ENCODE peak calls at places on chromosome 20, in nine cellular contexts. O is neural progenitor cell, G is lung, M is GM20000, D is lower lobe of right lung, V is foreskin fibroblast, J is bronchial epithelial cell, K is right lobe of liver, I is activated B cell treated with CpG ODN at 0.5 μM for 24 hours. N is an unnamed sample.

GRCh38 chr20:58102252-58102651 is 126.2 kb downstream of the ANKRD60 start:
- DNase-seq in O (no peak), G (no peak), M (no peak), D (no peak), V (peak), J (no peak), K (no peak), I (no peak), N (no peak)

GRCh38 chr20:35737865-35738333 is 4.2 kb downstream of the RBM39 start:
- DNase-seq in O (no peak), G (no peak), M (no peak), D (no peak), V (no peak), J (no peak), K (no peak), I (no peak), N (no peak)

GRCh38 chr20:20938599-20938998 is 167.6 kb downstream of the LINC00237 start:
- DNase-seq in O (no peak), G (no peak), M (no peak), D (no peak), V (no peak), J (no peak), K (no peak), I (no peak), N (no peak)

GRCh38 chr20:62825288-62825993 is 8.6 kb downstream of the COL9A3 start:
- DNase-seq in O (no peak), G (no peak), M (no peak), D (no peak), V (no peak), J (no peak), K (no peak), I (no peak), N (no peak)

GRCh38 chr20:5719861-5720401 is 30.3 kb upstream of the SHLD1 start:
- DNase-seq in O (no peak), G (no peak), M (no peak), D (no peak), V (no peak), J (peak), K (no peak), I (no peak), N (no peak)

GRCh38 chr20:61300741-61301140 is 48.7 kb downstream of the CDH4 start:
- DNase-seq in O (peak), G (no peak), M (no peak), D (no peak), V (no peak), J (no peak), K (no peak), I (no peak), N (no peak)

GRCh38 chr20:54433653-54434052 is 41.7 kb upstream of the DOK5 start:
- DNase-seq in O (no peak), G (no peak), M (no peak), D (peak), V (no peak), J (no peak), K (peak), I (no peak), N (no peak)

GRCh38 chr20:31815408-31816188 is 3.6 kb upstream of the MYLK2 start:
- DNase-seq in O (no peak), G (no peak), M (peak), D (no peak), V (peak), J (no peak), K (no peak), I (no peak), N (no peak)

GRCh38 chr20:38870733-38871559 is 55.3 kb upstream of the FAM83D start:
- DNase-seq in O (no peak), G (peak), M (no peak), D (no peak), V (no peak), J (peak), K (no peak), I (no peak), N (peak)

GRCh38 chr20:44743916-44744655 is 1.6 kb upstream of the KCNK15 start:
- DNase-seq in O (no peak), G (no peak), M (no peak), D (no peak), V (no peak), J (no peak), K (no peak), I (no peak), N (no peak)

GRCh38 chr20:62508641-62509051 is 32.9 kb upstream of the GATA5 start:
- DNase-seq in O (no peak), G (no peak), M (no peak), D (no peak), V (no peak), J (no peak), K (no peak), I (no peak), N (no peak)

GRCh38 chr20:19995220-19995863 is 21.8 kb upstream of the NAA20 start:
- DNase-seq in O (peak), G (no peak), M (peak), D (no peak), V (peak), J (peak), K (no peak), I (no peak), N (no peak)

GRCh38 chr20:62652051-62652893 is 10.0 kb downstream of the SLCO4A1 start:
- DNase-seq in O (peak), G (peak), M (peak), D (peak), V (peak), J (peak), K (peak), I (peak), N (peak)

GRCh38 chr20:32429745-32430360 is 71.7 kb downstream of the ASXL1 start:
- DNase-seq in O (no peak), G (no peak), M (no peak), D (no peak), V (no peak), J (no peak), K (no peak), I (no peak), N (no peak)

GRCh38 chr20:41089555-41089954 is 47.8 kb upstream of the PLCG1 start:
- DNase-seq in O (no peak), G (no peak), M (no peak), D (no peak), V (no peak), J (no peak), K (no peak), I (no peak), N (no peak)
- TF ChIP-seq CTCF in O (no peak), G (no peak), M (no peak), D (no peak), V (no peak), J (no peak), K (no peak), I (no peak), N (no peak)

GRCh38 chr20:46545827-46546138 is 4.7 kb downstream of the OCSTAMP start:
- DNase-seq in O (no peak), G (no peak), M (no peak), D (no peak), V (no peak), J (no peak), K (no peak), I (no peak), N (no peak)

GRCh38 chr20:46543033-46543432 is 7.4 kb downstream of the OCSTAMP start:
- DNase-seq in O (no peak), G (no peak), M (no peak), D (no peak), V (no peak), J (no peak), K (no peak), I (no peak), N (no peak)

GRCh38 chr20:46545077-46545826 is 5.2 kb downstream of the OCSTAMP start:
- DNase-seq in O (no peak), G (no peak), M (peak), D (no peak), V (peak), J (peak), K (no peak), I (no peak), N (no peak)

GRCh38 chr20:46543959-46544358 is 6.5 kb downstream of the OCSTAMP start:
- DNase-seq in O (no peak), G (no peak), M (no peak), D (no peak), V (no peak), J (no peak), K (no peak), I (no peak), N (no peak)

GRCh38 chr20:46544576-46544975 is 5.9 kb downstream of the OCSTAMP start:
- DNase-seq in O (no peak), G (no peak), M (no peak), D (no peak), V (peak), J (peak), K (no peak), I (no peak), N (no peak)
- TF ChIP-seq CTCF in O (no peak), G (no peak), M (peak), D (no peak), V (no peak), J (no peak), K (peak), I (no peak), N (no peak)

DNA sequence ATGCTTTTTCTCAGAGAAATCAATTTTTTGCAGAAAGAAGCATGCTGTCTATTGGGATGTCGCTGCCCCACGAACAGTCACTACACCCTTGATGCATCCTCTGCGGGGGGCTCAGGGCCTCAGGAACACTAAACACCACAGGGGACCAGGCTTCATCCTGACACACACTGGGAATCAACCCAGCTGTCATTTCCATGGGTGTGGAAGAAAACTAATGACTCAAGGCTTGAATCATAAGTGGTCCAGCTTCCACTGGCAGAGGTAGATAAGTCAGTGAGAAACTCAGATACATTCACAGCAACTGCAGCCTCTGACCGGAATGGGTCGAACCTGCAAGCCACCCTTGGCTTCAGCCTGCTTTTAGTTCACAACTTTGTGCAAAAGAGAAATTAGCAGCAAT is 81.3 kb upstream of the SPTLC3 start:
- DNase-seq in O (no peak), G (no peak), M (no peak), D (no peak), V (peak), J (peak), K (no peak), I (no peak), N (no peak)
- TF ChIP-seq CTCF in O (no peak), G (no peak), M (no peak), D (no peak), V (no peak), J (no peak), K (no peak), I (no peak), N (no peak)

GRCh38 chr20:18566892-18567738 is at the start of gene SMIM26:
- DNase-seq in O (peak), G (peak), M (peak), D (peak), V (peak), J (peak), K (peak), I (peak), N (peak)
- TF ChIP-seq CTCF in O (no peak), G (no peak), M (no peak), D (no peak), V (no peak), J (no peak), K (no peak), I (no peak), N (no peak)

GRCh38 chr20:40938020-40938419 is 90.6 kb upstream of the TOP1 start:
- DNase-seq in O (no peak), G (no peak), M (no peak), D (no peak), V (no peak), J (no peak), K (no peak), I (no peak), N (no peak)
- TF ChIP-seq CTCF in O (peak), G (no peak), M (no peak), D (no peak), V (no peak), J (no peak), K (peak), I (no peak), N (no peak)

DNA sequence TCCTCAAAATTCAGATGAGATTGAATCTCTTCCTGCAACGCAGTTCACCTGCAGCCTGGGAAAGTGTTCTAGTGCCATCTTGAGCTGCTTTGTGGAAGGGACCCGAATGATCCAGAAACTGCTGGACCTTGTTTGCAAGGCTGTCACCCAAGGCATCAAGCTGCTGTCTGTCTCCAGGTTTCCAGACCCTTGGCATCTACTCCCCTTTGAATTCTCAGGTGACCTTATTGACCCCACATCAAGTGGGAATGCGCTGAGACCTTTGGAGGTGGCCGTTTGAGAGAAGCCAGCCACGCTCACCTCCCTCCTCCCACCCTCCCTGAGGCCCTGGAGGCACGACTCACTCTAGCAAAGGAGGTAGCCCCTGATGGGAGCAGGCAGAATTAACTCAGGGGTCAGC is 112.5 kb downstream of the EDN3 start:
- DNase-seq in O (peak), G (no peak), M (no peak), D (no peak), V (no peak), J (no peak), K (no peak), I (no peak), N (peak)
- TF ChIP-seq CTCF in O (peak), G (no peak), M (no peak), D (no peak), V (no peak), J (no peak), K (no peak), I (no peak), N (no peak)

DNA sequence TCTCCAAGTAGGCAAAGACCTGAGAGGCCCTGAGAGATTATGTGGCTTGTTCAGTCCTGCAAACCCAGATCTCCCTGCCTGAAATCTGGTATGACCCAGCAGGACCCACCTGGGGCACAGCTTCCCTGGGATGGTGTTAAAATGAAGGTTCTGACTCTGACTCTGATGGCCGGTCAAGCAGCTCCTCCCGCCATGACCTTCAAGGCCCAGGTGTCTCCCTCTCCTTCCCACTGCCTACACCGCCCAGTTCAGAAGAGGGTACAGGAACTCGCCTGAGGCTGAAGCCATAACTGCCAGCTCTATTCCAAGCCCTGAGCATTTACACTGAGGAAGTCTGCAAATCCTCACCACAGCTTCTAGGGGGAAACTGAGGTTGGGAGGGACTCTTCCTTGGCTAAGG is 5.9 kb upstream of the CST7 start:
- DNase-seq in O (no peak), G (no peak), M (no peak), D (no peak), V (no peak), J (no peak), K (no peak), I (no peak), N (no peak)
- TF ChIP-seq CTCF in O (no peak), G (no peak), M (no peak), D (no peak), V (no peak), J (no peak), K (no peak), I (no peak), N (no peak)

N was measured in tibial artery.